ENCODE peak calls at places on chromosomes 4 and X, in five cellular contexts. One of them, this sample, is unnamed.
A peak's percentile ranks its signal among the peaks of the same experiment; 100 is the strongest.

GRCh38 chrX:142998447-142999208 is 27.1 kb upstream of the SPANXN4 start:
- DNase-seq in iris pigment epithelial cell: no peak
- DNase-seq in AG09309: no peak
- DNase-seq in NCI-H1092: no peak
- DNase-seq in A549: no peak
- DNase-seq in this sample: no peak

GRCh38 chr4:188781655-188782054 is 642.4 kb downstream of the TRIML1 start:
- DNase-seq in NCI-H1092: no peak
- DNase-seq in A549: peak; percentile 2
- DNase-seq in AG09309: no peak
- DNase-seq in iris pigment epithelial cell: peak; percentile 37
- DNase-seq in this sample: no peak

GRCh38 chr4:58510652-58511051 is 1400.5 kb upstream of the IGFBP7 start:
- DNase-seq in AG09309: no peak
- DNase-seq in iris pigment epithelial cell: no peak
- DNase-seq in A549: no peak
- DNase-seq in NCI-H1092: no peak
- DNase-seq in this sample: no peak

GRCh38 chrX:119240356-119240755 is 4.3 kb downstream of the PGRMC1 start:
- DNase-seq in AG09309: peak; percentile 80
- DNase-seq in A549: no peak
- DNase-seq in iris pigment epithelial cell: peak; percentile 87
- DNase-seq in NCI-H1092: no peak
- DNase-seq in this sample: peak; percentile 65

GRCh38 chr4:85760521-85760920 is 285.6 kb downstream of the ARHGAP24 start:
- DNase-seq in NCI-H1092: no peak
- DNase-seq in iris pigment epithelial cell: no peak
- DNase-seq in AG09309: no peak
- DNase-seq in A549: no peak
- DNase-seq in this sample: peak; percentile 47

GRCh38 chr4:103692615-103693014 is 27.2 kb downstream of the TACR3 start:
- DNase-seq in iris pigment epithelial cell: no peak
- DNase-seq in A549: no peak
- DNase-seq in AG09309: no peak
- DNase-seq in NCI-H1092: no peak
- DNase-seq in this sample: no peak

GRCh38 chrX:46036508-46036907 is 508.7 kb downstream of the ZNF674 start:
- DNase-seq in A549: no peak
- DNase-seq in NCI-H1092: no peak
- DNase-seq in AG09309: no peak
- DNase-seq in iris pigment epithelial cell: no peak
- DNase-seq in this sample: no peak

GRCh38 chr4:16573181-16573580 is 325.3 kb downstream of the LDB2 start:
- DNase-seq in NCI-H1092: no peak
- DNase-seq in AG09309: no peak
- DNase-seq in A549: no peak
- DNase-seq in iris pigment epithelial cell: peak; percentile 23
- DNase-seq in this sample: no peak

GRCh38 chrX:11725631-11726442 is 32.2 kb upstream of the MSL3 start:
- DNase-seq in A549: no peak
- DNase-seq in AG09309: no peak
- DNase-seq in NCI-H1092: no peak
- DNase-seq in iris pigment epithelial cell: no peak
- DNase-seq in this sample: no peak

GRCh38 chr4:122119739-122120138 is 32.4 kb upstream of the BLTP1 start:
- DNase-seq in NCI-H1092: no peak
- DNase-seq in A549: no peak
- DNase-seq in iris pigment epithelial cell: no peak
- DNase-seq in AG09309: no peak
- DNase-seq in this sample: no peak

GRCh38 chr4:142600952-142601351 is 245.1 kb downstream of the INPP4B start:
- DNase-seq in A549: no peak
- DNase-seq in iris pigment epithelial cell: peak; percentile 13
- DNase-seq in NCI-H1092: no peak
- DNase-seq in AG09309: no peak
- DNase-seq in this sample: no peak

GRCh38 chr4:38678078-38678477 is 14.1 kb downstream of the KLF3 start:
- DNase-seq in AG09309: peak; percentile 84
- DNase-seq in NCI-H1092: no peak
- DNase-seq in iris pigment epithelial cell: peak; percentile 99
- DNase-seq in A549: no peak
- DNase-seq in this sample: peak; percentile 62

GRCh38 chr4:39407584-39407885 is 805 bp downstream of the KLB start:
- DNase-seq in NCI-H1092: no peak
- DNase-seq in A549: no peak
- DNase-seq in iris pigment epithelial cell: no peak
- DNase-seq in AG09309: no peak
- DNase-seq in this sample: no peak

GRCh38 chr4:147096667-147097604 is 151.3 kb upstream of the TTC29 start:
- DNase-seq in A549: peak; percentile 13
- DNase-seq in NCI-H1092: peak; percentile 21
- DNase-seq in AG09309: peak; percentile 51
- DNase-seq in iris pigment epithelial cell: peak; percentile 64
- DNase-seq in this sample: no peak

GRCh38 chrX:138885886-138886285 is 174.4 kb upstream of the FGF13 start:
- DNase-seq in AG09309: no peak
- DNase-seq in NCI-H1092: no peak
- DNase-seq in A549: no peak
- DNase-seq in iris pigment epithelial cell: peak; percentile 75
- DNase-seq in this sample: no peak

GRCh38 chr4:118814054-118814453 is 21.9 kb downstream of the SEC24D start:
- DNase-seq in AG09309: no peak
- DNase-seq in A549: no peak
- DNase-seq in NCI-H1092: no peak
- DNase-seq in iris pigment epithelial cell: no peak
- DNase-seq in this sample: no peak

GRCh38 chr4:139593091-139593564 is 37.1 kb upstream of the SETD7 start:
- DNase-seq in iris pigment epithelial cell: peak; percentile 91
- DNase-seq in NCI-H1092: no peak
- DNase-seq in A549: peak; percentile 47
- DNase-seq in AG09309: no peak
- DNase-seq in this sample: no peak

GRCh38 chr4:83454626-83455025 is 997 bp downstream of the HELQ start:
- DNase-seq in iris pigment epithelial cell: peak; percentile 15
- DNase-seq in AG09309: no peak
- DNase-seq in NCI-H1092: no peak
- DNase-seq in A549: no peak
- DNase-seq in this sample: peak; percentile 1

GRCh38 chrX:103685396-103685795 is 1.1 kb downstream of the MORF4L2 start:
- DNase-seq in iris pigment epithelial cell: peak; percentile 15
- DNase-seq in A549: peak; percentile 15
- DNase-seq in NCI-H1092: no peak
- DNase-seq in AG09309: no peak
- DNase-seq in this sample: no peak

GRCh38 chr4:34157546-34157945 is 2086.8 kb downstream of the ARAP2 start:
- DNase-seq in A549: no peak
- DNase-seq in iris pigment epithelial cell: peak; percentile 30
- DNase-seq in NCI-H1092: no peak
- DNase-seq in AG09309: no peak
- DNase-seq in this sample: no peak

GRCh38 chr4:124144302-124144701 is 568.2 kb downstream of the ANKRD50 start:
- DNase-seq in NCI-H1092: peak; percentile 58
- DNase-seq in AG09309: no peak
- DNase-seq in iris pigment epithelial cell: no peak
- DNase-seq in A549: no peak
- DNase-seq in this sample: peak; percentile 23

GRCh38 chr4:73450398-73451004 is 14.5 kb downstream of the AFP start:
- DNase-seq in NCI-H1092: peak; percentile 89
- DNase-seq in AG09309: peak; percentile 63
- DNase-seq in iris pigment epithelial cell: peak; percentile 96
- DNase-seq in A549: no peak
- DNase-seq in this sample: peak; percentile 75

GRCh38 chr4:31022702-31023101 is 302.5 kb downstream of the PCDH7 start:
- DNase-seq in NCI-H1092: no peak
- DNase-seq in A549: no peak
- DNase-seq in iris pigment epithelial cell: no peak
- DNase-seq in AG09309: no peak
- DNase-seq in this sample: no peak

GRCh38 chrX:40778861-40779575 is 43.7 kb upstream of the MED14 start:
- DNase-seq in AG09309: no peak
- DNase-seq in A549: no peak
- DNase-seq in iris pigment epithelial cell: peak; percentile 9
- DNase-seq in NCI-H1092: no peak
- DNase-seq in this sample: no peak

GRCh38 chrX:41334866-41335589 is 1.1 kb downstream of the DDX3X start:
- DNase-seq in A549: peak; percentile 33
- DNase-seq in NCI-H1092: no peak
- DNase-seq in iris pigment epithelial cell: peak; percentile 57
- DNase-seq in AG09309: no peak
- DNase-seq in this sample: peak; percentile 40

GRCh38 chr4:156388826-156389225 is 435.2 kb upstream of the CTSO start:
- DNase-seq in AG09309: no peak
- DNase-seq in A549: no peak
- DNase-seq in iris pigment epithelial cell: peak; percentile 57
- DNase-seq in NCI-H1092: no peak
- DNase-seq in this sample: peak; percentile 34

GRCh38 chr4:146245899-146246298 is 31.6 kb downstream of the REELD1 start:
- DNase-seq in NCI-H1092: no peak
- DNase-seq in iris pigment epithelial cell: no peak
- DNase-seq in A549: no peak
- DNase-seq in AG09309: no peak
- DNase-seq in this sample: no peak